ENCODE peak calls at places on chromosomes 16 and 17, in five cellular contexts. B is PC-9, P is Peyer's patch, C is dorsolateral prefrontal cortex, O is A549. E is an unnamed sample.
A peak's percentile ranks its signal among the peaks of the same experiment; 100 is the strongest.

GRCh38 chr17:78284146-78284545 is 52.7 kb downstream of the TMEM235 start:
- DNase-seq in B (no peak), P (peak; percentile 42), C (no peak), O (peak; percentile 79), E (no peak)

GRCh38 chr16:84677017-84677803 is 22.6 kb upstream of the USP10 start:
- DNase-seq in B (no peak), P (no peak), C (no peak), O (no peak), E (no peak)

GRCh38 chr17:39008633-39009032 is 41.4 kb upstream of the FBXO47 start:
- DNase-seq in B (no peak), P (no peak), C (no peak), O (no peak), E (no peak)

GRCh38 chr16:28189237-28189636 is 22.5 kb downstream of the XPO6 start:
- DNase-seq in B (no peak), P (no peak), C (no peak), O (peak; percentile 27), E (no peak)

GRCh38 chr17:39231587-39232551 is 6.1 kb upstream of the STAC2 start:
- DNase-seq in B (no peak), P (no peak), C (no peak), O (peak; percentile 50), E (peak; percentile 51)

GRCh38 chr16:87689956-87690465 is 75.8 kb downstream of the KLHDC4 start:
- DNase-seq in B (no peak), P (no peak), C (no peak), O (no peak), E (no peak)

GRCh38 chr17:6639651-6640535 is 618 bp downstream of the KIAA0753 start:
- DNase-seq in B (no peak), P (peak; percentile 69), C (no peak), O (peak; percentile 43), E (no peak)

GRCh38 chr17:49944451-49944850 is 24.5 kb upstream of the DLX4 start:
- DNase-seq in B (no peak), P (no peak), C (no peak), O (no peak), E (no peak)

GRCh38 chr17:9209781-9210370 is 188.6 kb downstream of the NTN1 start:
- DNase-seq in B (no peak), P (peak; percentile 33), C (no peak), O (no peak), E (no peak)

GRCh38 chr16:229731-230281 is 557 bp upstream of the LUC7L start:
- DNase-seq in B (no peak), P (peak; percentile 9), C (no peak), O (no peak), E (no peak)

GRCh38 chr16:66342294-66342900 is 24.1 kb upstream of the CDH5 start:
- DNase-seq in B (no peak), P (no peak), C (no peak), O (peak; percentile 43), E (no peak)

GRCh38 chr17:48642059-48642842 is 16.1 kb upstream of the HOXB9 start:
- DNase-seq in B (no peak), P (peak; percentile 84), C (no peak), O (peak; percentile 81), E (no peak)

GRCh38 chr17:48640858-48641180 is 14.7 kb upstream of the HOXB9 start:
- DNase-seq in B (no peak), P (no peak), C (no peak), O (no peak), E (no peak)

GRCh38 chr17:48639136-48639535 is 13.0 kb upstream of the HOXB9 start:
- DNase-seq in B (no peak), P (peak; percentile 82), C (no peak), O (peak; percentile 45), E (no peak)

GRCh38 chr17:48641541-48642058 is 15.4 kb upstream of the HOXB9 start:
- DNase-seq in B (no peak), P (no peak), C (no peak), O (no peak), E (no peak)

GRCh38 chr17:48639982-48640857 is 14.1 kb upstream of the HOXB9 start:
- DNase-seq in B (no peak), P (no peak), C (no peak), O (no peak), E (no peak)
- H3K27ac ChIP-seq in B (no peak overlapping the region), P (no peak overlapping the region), C (no peak overlapping the region), O (peak overlapping the region; percentile 2), E (no peak overlapping the region)

GRCh38 chr16:4392382-4393242 is 21.0 kb downstream of the VASN start:
- DNase-seq in B (no peak), P (no peak), C (no peak), O (no peak), E (peak; percentile 84)
- TF ChIP-seq CTCF in B (no peak), P (no peak), C (no peak), O (no peak), E (no peak)

GRCh38 chr17:12998461-12998860 is 19.4 kb downstream of the ELAC2 start:
- DNase-seq in B (no peak), P (no peak), C (no peak), O (no peak), E (no peak)
- H3K27ac ChIP-seq in B (no peak overlapping the region), P (no peak overlapping the region), C (no peak overlapping the region), O (no peak overlapping the region), E (no peak overlapping the region)

GRCh38 chr16:17061326-17061725 is 409.4 kb downstream of the XYLT1 start:
- DNase-seq in B (no peak), P (no peak), C (no peak), O (no peak), E (no peak)
- TF ChIP-seq CTCF in B (no peak), P (no peak), C (no peak), O (no peak), E (no peak)

DNA sequence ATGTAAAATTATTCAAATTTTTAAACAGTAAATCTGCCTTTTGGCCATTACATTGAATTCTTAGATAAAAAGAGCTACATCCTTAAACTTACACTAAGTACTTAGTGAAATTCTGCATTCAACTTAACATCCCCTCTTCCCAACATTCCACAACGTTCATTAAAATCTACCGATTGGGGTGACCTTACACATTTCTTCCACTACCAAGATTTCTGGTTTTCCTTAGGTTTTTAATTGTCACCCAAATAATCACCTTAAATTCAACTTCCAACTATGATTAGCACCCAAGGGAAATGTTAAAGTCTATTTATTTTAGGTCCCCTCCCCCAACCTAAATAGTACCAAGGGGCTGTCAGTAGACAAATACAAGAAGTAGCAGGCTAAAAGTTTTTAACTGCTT is 4.9 kb downstream of the SRSF1 start:
- DNase-seq in B (no peak), P (no peak), C (no peak), O (no peak), E (no peak)
- H3K27ac ChIP-seq in B (peak overlapping the region; percentile 3), P (no peak overlapping the region), C (no peak overlapping the region), O (no peak overlapping the region), E (no peak overlapping the region)

GRCh38 chr16:3282103-3282746 is 1.1 kb upstream of the ZNF263 start:
- DNase-seq in B (peak; percentile 62), P (no peak), C (no peak), O (no peak), E (no peak)
- TF ChIP-seq CTCF in B (no peak), P (no peak), C (no peak), O (no peak), E (no peak)

DNA sequence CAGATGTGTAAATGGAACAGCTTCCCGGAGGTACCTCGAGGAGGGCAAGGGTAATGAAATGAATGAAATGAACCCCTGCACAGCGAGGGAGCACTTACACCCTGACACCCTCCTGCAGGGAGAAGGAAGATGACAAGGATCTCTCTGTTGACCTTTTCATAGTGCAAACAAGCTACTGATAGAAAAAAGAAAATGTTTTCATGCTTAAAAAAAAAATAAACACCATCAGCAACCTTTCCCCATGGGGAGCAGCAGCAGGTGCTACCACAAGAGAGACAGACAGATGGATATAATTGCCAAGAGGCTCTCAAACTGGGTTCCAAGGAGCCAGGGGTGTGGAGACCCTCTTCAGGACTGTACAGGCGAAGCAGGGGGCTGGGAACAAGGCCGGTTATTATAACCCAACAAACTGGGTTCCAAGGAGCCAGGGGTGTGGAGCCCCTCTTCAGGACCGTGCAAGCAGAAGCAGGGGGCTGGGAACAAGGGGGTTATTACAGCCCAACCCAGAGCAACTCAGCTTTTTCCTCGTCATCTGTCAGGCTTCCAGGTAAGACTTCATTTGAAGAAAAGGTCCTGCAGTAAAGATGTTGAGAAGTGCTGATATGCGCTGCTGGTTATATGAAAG is 718 bp upstream of the RPH3AL start:
- DNase-seq in B (no peak), P (no peak), C (no peak), O (peak; percentile 40), E (no peak)
- H3K27ac ChIP-seq in B (no peak overlapping the region), P (peak overlapping the region; percentile 94), C (no peak overlapping the region), O (peak overlapping the region; percentile 97), E (peak overlapping the region; percentile 79)

DNA sequence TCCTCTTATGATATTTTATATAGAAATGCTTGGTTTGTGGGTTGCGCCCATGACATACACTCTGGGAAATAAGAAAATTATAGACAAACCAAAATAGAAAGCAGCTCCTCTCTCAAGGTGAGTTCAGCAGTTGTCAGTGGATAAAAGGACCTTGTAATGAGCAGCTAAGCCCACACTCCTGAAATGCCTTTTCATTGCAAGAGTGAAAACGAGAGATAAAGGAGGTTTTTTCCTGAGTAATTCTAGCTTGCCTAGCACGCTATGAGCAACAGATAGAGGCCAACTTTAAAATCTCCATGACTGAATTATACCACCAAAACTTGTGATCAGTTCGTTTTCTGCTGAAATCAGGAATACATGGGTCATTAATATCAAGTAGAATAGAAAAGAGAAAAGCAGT is 261.8 kb upstream of the CACNG5 start:
- DNase-seq in B (no peak), P (no peak), C (no peak), O (no peak), E (no peak)
- TF ChIP-seq CTCF in B (no peak), P (no peak), C (no peak), O (no peak), E (no peak)

GRCh38 chr17:61967729-61968128 is 39.9 kb upstream of the INTS2 start:
- DNase-seq in B (no peak), P (no peak), C (no peak), O (no peak), E (no peak)
- H3K27ac ChIP-seq in B (no peak overlapping the region), P (no peak overlapping the region), C (no peak overlapping the region), O (no peak overlapping the region), E (no peak overlapping the region)

E was measured in uterus.